ENCODE peak calls at places on chromosomes 16 and 17, in four cellular contexts. One of them, this sample, is unnamed. For H3K36me3, the result is how much of the 10 kb centered on the place peaks cover.

GRCh38 chr17:73820686-73821448 is 176.6 kb upstream of the SDK2 start:
- DNase-seq in right atrium auricular region: no peak
- DNase-seq in IMR-90: no peak
- DNase-seq in neuronal stem cell: peak
- DNase-seq in this sample: peak

GRCh38 chr16:35102780-35103403 is 1643.5 kb downstream of the TP53TG3F start:
- DNase-seq in right atrium auricular region: no peak
- DNase-seq in IMR-90: no peak
- DNase-seq in neuronal stem cell: no peak
- DNase-seq in this sample: peak

GRCh38 chr16:67284699-67285646 is 5.6 kb downstream of the PLEKHG4 start:
- DNase-seq in right atrium auricular region: no peak
- DNase-seq in IMR-90: peak
- DNase-seq in neuronal stem cell: peak
- DNase-seq in this sample: no peak

GRCh38 chr16:61934591-61934990 is 101.6 kb downstream of the CDH8 start:
- DNase-seq in right atrium auricular region: no peak
- DNase-seq in IMR-90: no peak
- DNase-seq in neuronal stem cell: no peak
- DNase-seq in this sample: no peak

GRCh38 chr17:74925242-74925641 is 1.2 kb downstream of the OTOP2 start:
- DNase-seq in right atrium auricular region: no peak
- DNase-seq in IMR-90: no peak
- DNase-seq in neuronal stem cell: no peak
- DNase-seq in this sample: no peak

GRCh38 chr17:40520991-40521453 is 19.6 kb upstream of the TNS4 start:
- DNase-seq in right atrium auricular region: no peak
- DNase-seq in IMR-90: no peak
- DNase-seq in neuronal stem cell: no peak
- DNase-seq in this sample: no peak

GRCh38 chr17:57342963-57343589 is 86.8 kb downstream of the MSI2 start:
- DNase-seq in right atrium auricular region: no peak
- DNase-seq in IMR-90: no peak
- DNase-seq in neuronal stem cell: no peak
- DNase-seq in this sample: no peak

GRCh38 chr17:3004150-3004801 is 59.1 kb downstream of the OR1D5 start:
- DNase-seq in right atrium auricular region: peak
- DNase-seq in IMR-90: peak
- DNase-seq in neuronal stem cell: no peak
- DNase-seq in this sample: no peak

GRCh38 chr16:85412911-85413520 is 200.1 kb upstream of the GSE1 start:
- DNase-seq in right atrium auricular region: no peak
- DNase-seq in IMR-90: no peak
- DNase-seq in neuronal stem cell: no peak
- DNase-seq in this sample: peak

GRCh38 chr17:82545071-82545462 is 25.5 kb downstream of the FOXK2 start:
- DNase-seq in right atrium auricular region: no peak
- DNase-seq in IMR-90: no peak
- DNase-seq in neuronal stem cell: no peak
- DNase-seq in this sample: no peak

DNA sequence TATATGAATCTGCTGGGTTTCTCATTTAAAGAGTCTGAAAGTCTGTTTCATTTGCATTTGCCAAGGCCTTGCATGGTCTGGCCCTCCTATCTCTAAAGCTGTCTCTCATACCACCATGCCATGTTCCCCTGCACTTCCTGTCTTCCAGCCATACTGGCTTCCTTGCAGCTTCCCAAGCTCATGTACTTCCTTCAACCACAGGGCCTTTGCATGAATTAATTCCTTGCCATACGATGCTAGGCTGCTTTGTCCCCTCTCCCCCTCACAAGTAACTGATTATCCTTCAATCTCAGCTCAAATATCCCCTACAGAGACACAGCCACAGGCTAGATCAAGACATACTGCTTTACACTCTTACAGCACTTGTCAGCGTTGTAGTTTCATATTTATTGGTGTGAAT is 5.8 kb downstream of the CRYM start:
- DNase-seq in right atrium auricular region: no peak
- DNase-seq in IMR-90: no peak
- DNase-seq in neuronal stem cell: no peak
- DNase-seq in this sample: no peak
- H3K36me3 ChIP-seq in right atrium auricular region: under half
- H3K36me3 ChIP-seq in IMR-90: under half
- H3K36me3 ChIP-seq in neuronal stem cell: under half
- H3K36me3 ChIP-seq in this sample: under half

DNA sequence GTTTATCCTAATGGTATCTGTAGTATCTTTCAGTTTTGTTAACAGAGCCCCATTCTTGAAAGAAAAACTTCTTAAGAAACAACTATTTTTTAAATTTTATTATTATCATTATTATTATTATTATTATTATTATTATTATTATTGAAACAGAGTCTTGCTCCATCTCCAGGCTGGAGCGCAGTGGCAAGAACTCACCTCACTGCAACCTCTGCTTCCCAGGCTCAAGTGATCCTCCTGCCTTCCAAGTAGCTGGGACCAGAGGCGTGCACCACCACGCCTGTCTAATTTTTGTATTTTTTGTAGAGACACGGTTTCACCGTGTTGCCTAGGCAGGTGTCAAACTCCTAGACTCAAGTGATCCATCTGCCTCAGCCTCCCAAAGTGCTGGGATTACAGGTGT is 23.4 kb downstream of the SUPT6H start:
- DNase-seq in right atrium auricular region: no peak
- DNase-seq in IMR-90: no peak
- DNase-seq in neuronal stem cell: no peak
- DNase-seq in this sample: no peak
- H3K36me3 ChIP-seq in right atrium auricular region: half or more
- H3K36me3 ChIP-seq in IMR-90: half or more
- H3K36me3 ChIP-seq in neuronal stem cell: half or more
- H3K36me3 ChIP-seq in this sample: under half

DNA sequence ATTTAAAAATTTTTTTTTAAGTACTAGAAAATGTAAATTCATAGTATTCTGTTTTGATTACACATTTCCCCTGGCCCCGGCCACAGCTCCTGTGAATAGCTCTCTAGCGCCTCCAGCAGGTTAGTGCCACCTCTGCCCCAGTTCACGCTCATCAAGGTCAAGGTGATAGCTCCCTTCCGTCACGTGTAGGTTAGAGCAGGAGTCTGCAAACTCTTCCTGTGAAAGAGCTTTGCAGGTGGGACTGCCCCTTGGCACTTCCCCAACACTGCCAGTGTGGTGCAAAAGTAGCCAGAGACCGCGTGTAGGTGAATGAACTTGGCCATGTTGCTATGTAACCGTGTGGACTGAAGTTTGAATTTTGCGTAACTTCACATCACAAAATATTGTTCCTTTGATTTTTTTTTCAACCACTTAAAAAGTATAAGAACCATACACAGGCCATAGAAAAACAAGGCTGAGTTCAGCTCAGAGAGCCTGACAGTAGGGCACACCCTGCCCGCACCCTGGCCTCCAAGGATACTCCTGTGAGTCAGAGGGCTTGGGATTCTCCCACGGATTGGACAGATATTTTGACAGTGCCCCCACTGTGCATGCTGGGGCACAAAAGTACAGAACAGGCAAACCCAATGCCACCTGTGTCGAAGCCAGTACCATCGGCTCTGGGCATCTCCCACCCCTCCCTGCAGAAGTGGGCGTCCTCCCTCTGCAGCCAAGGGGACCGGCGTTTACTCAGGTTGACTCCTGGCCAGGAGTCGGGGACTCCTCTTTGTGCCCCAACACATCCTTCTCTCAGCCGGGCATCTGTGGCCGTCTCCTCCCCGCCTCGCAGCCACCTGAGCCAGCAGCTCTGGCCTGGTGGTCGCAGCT is 92.0 kb upstream of the CHMP6 start:
- DNase-seq in right atrium auricular region: no peak
- DNase-seq in IMR-90: peak
- DNase-seq in neuronal stem cell: no peak
- DNase-seq in this sample: no peak
- H3K36me3 ChIP-seq in right atrium auricular region: under half
- H3K36me3 ChIP-seq in IMR-90: under half
- H3K36me3 ChIP-seq in neuronal stem cell: under half
- H3K36me3 ChIP-seq in this sample: under half

GRCh38 chr16:25134306-25134705 is 22.8 kb downstream of the LCMT1 start:
- DNase-seq in right atrium auricular region: no peak
- DNase-seq in IMR-90: no peak
- DNase-seq in neuronal stem cell: no peak
- DNase-seq in this sample: no peak

GRCh38 chr16:25141648-25142047 is 30.1 kb downstream of the LCMT1 start:
- DNase-seq in right atrium auricular region: no peak
- DNase-seq in IMR-90: no peak
- DNase-seq in neuronal stem cell: no peak
- DNase-seq in this sample: no peak

GRCh38 chr16:25140459-25140858 is 28.9 kb downstream of the LCMT1 start:
- DNase-seq in right atrium auricular region: no peak
- DNase-seq in IMR-90: peak
- DNase-seq in neuronal stem cell: no peak
- DNase-seq in this sample: no peak

GRCh38 chr16:25135239-25135878 is 23.8 kb downstream of the LCMT1 start:
- DNase-seq in right atrium auricular region: no peak
- DNase-seq in IMR-90: peak
- DNase-seq in neuronal stem cell: no peak
- DNase-seq in this sample: no peak

DNA sequence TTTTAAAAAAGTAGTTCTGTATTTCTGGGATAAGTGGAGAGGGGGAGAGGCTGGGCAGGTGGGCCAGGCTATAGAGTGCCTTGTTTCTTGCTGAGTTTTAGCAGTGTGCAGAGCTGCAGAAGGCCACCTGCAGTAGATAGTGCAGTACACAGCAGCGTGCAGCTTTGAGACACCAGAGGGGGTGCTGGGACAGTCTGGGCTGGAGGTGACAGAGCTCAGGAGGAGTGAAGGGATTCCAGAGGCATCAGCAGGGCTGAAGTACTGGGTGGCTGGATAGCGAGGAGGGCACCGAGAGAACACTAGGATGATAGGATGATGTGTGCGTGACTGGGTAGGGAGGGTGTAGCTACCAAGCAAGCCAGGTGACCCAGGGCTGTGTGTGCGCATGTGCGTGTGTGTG is 26.6 kb downstream of the LCMT1 start:
- DNase-seq in right atrium auricular region: no peak
- DNase-seq in IMR-90: no peak
- DNase-seq in neuronal stem cell: no peak
- DNase-seq in this sample: no peak
- H3K36me3 ChIP-seq in right atrium auricular region: half or more
- H3K36me3 ChIP-seq in IMR-90: under half
- H3K36me3 ChIP-seq in neuronal stem cell: under half
- H3K36me3 ChIP-seq in this sample: under half

GRCh38 chr16:1089822-1090619 is 6.0 kb downstream of the C1QTNF8 start:
- DNase-seq in right atrium auricular region: no peak
- DNase-seq in IMR-90: no peak
- DNase-seq in neuronal stem cell: no peak
- DNase-seq in this sample: peak
- H3K36me3 ChIP-seq in right atrium auricular region: under half
- H3K36me3 ChIP-seq in IMR-90: under half
- H3K36me3 ChIP-seq in neuronal stem cell: under half
- H3K36me3 ChIP-seq in this sample: under half

GRCh38 chr17:44213403-44214229 is 5.9 kb downstream of the UBTF start:
- DNase-seq in right atrium auricular region: no peak
- DNase-seq in IMR-90: no peak
- DNase-seq in neuronal stem cell: no peak
- DNase-seq in this sample: no peak

GRCh38 chr17:44211281-44212265 is 7.9 kb downstream of the UBTF start:
- DNase-seq in right atrium auricular region: no peak
- DNase-seq in IMR-90: no peak
- DNase-seq in neuronal stem cell: no peak
- DNase-seq in this sample: no peak

GRCh38 chr17:44212507-44213402 is 6.7 kb downstream of the UBTF start:
- DNase-seq in right atrium auricular region: no peak
- DNase-seq in IMR-90: no peak
- DNase-seq in neuronal stem cell: no peak
- DNase-seq in this sample: no peak

GRCh38 chr17:44209786-44210341 is 9.6 kb downstream of the UBTF start:
- DNase-seq in right atrium auricular region: no peak
- DNase-seq in IMR-90: peak
- DNase-seq in neuronal stem cell: no peak
- DNase-seq in this sample: no peak

GRCh38 chr17:44210342-44211192 is 8.9 kb downstream of the UBTF start:
- DNase-seq in right atrium auricular region: peak
- DNase-seq in IMR-90: peak
- DNase-seq in neuronal stem cell: peak
- DNase-seq in this sample: peak
- H3K36me3 ChIP-seq in right atrium auricular region: half or more
- H3K36me3 ChIP-seq in IMR-90: half or more
- H3K36me3 ChIP-seq in neuronal stem cell: under half
- H3K36me3 ChIP-seq in this sample: under half

GRCh38 chr16:19858006-19858653 is 26.5 kb downstream of the GPRC5B start:
- DNase-seq in right atrium auricular region: no peak
- DNase-seq in IMR-90: no peak
- DNase-seq in neuronal stem cell: no peak
- DNase-seq in this sample: no peak
- H3K36me3 ChIP-seq in right atrium auricular region: under half
- H3K36me3 ChIP-seq in IMR-90: under half
- H3K36me3 ChIP-seq in neuronal stem cell: under half
- H3K36me3 ChIP-seq in this sample: under half

DNA sequence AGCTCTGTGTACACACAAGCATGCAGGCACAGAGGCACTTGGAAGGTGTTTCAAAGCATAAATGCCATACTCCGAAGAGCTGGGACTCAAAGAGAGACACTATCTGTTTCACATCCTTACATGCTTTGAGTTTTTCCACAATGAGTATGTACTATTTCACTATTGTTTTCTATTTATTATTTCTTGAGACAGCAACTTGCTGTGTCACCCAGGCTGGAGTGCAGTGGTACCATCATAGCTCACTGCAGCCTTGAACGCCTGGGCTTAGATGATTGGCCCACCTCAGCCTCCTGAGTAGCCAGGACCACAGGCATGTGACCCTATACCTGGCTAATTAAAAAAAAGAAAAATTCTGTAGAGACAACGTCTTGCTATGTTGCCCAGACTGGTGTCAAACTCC is 31.6 kb downstream of the CYB5D2 start:
- DNase-seq in right atrium auricular region: no peak
- DNase-seq in IMR-90: no peak
- DNase-seq in neuronal stem cell: no peak
- DNase-seq in this sample: no peak
- H3K36me3 ChIP-seq in right atrium auricular region: half or more
- H3K36me3 ChIP-seq in IMR-90: half or more
- H3K36me3 ChIP-seq in neuronal stem cell: half or more
- H3K36me3 ChIP-seq in this sample: under half